ENCODE peak calls at places on chromosomes 5 and 9, in four cellular contexts. N is PC-3, A is neural progenitor cell, D is OCI-LY7. F is an unnamed sample.

GRCh38 chr9:135251331-135251761 is 163.9 kb downstream of the OLFM1 start:
- DNase-seq in N (no peak), A (no peak), D (no peak), F (no peak)

GRCh38 chr9:137095664-137096517 is 9.1 kb downstream of the MAN1B1 start:
- DNase-seq in N (no peak), A (no peak), D (peak), F (no peak)

GRCh38 chr9:79233542-79233941 is 338.2 kb upstream of the TLE4 start:
- DNase-seq in N (peak), A (peak), D (peak), F (no peak)

GRCh38 chr5:79774171-79774854 is 84.7 kb downstream of the CMYA5 start:
- DNase-seq in N (peak), A (peak), D (peak), F (peak)

GRCh38 chr9:134627417-134628353 is 13.9 kb upstream of the COL5A1 start:
- DNase-seq in N (no peak), A (no peak), D (no peak), F (peak)

GRCh38 chr5:178997191-178997590 is 2.1 kb upstream of the GRM6 start:
- DNase-seq in N (no peak), A (no peak), D (no peak), F (no peak)

GRCh38 chr5:173452506-173452905 is 124.3 kb upstream of the STC2 start:
- DNase-seq in N (no peak), A (no peak), D (no peak), F (no peak)

GRCh38 chr9:6305954-6306563 is 22.1 kb upstream of the TPD52L3 start:
- DNase-seq in N (peak), A (peak), D (peak), F (no peak)

GRCh38 chr9:93315960-93316359 is 132.0 kb downstream of the WNK2 start:
- DNase-seq in N (no peak), A (no peak), D (no peak), F (no peak)

GRCh38 chr9:100082786-100083185 is 16.0 kb downstream of the ERP44 start:
- DNase-seq in N (peak), A (no peak), D (no peak), F (no peak)

GRCh38 chr5:96629774-96630173 is 32.4 kb upstream of the CAST start:
- DNase-seq in N (peak), A (peak), D (no peak), F (no peak)

GRCh38 chr9:77210116-77210515 is 32.8 kb downstream of the VPS13A start:
- DNase-seq in N (no peak), A (no peak), D (no peak), F (no peak)

GRCh38 chr9:121883281-121884056 is 209.6 kb downstream of the TTLL11 start:
- DNase-seq in N (no peak), A (no peak), D (peak), F (no peak)

GRCh38 chr9:76472925-76473324 is 13.9 kb downstream of the GCNT1 start:
- DNase-seq in N (no peak), A (no peak), D (peak), F (no peak)

GRCh38 chr9:74858753-74859414 is 28.8 kb downstream of the TRPM6 start:
- DNase-seq in N (no peak), A (no peak), D (no peak), F (no peak)

GRCh38 chr5:74394543-74394923 is 246.0 kb downstream of the ENC1 start:
- DNase-seq in N (no peak), A (no peak), D (peak), F (no peak)

GRCh38 chr9:88766778-88767503 is 224.3 kb upstream of the S1PR3 start:
- DNase-seq in N (peak), A (no peak), D (no peak), F (no peak)

GRCh38 chr5:20974423-20974822 is 986.4 kb upstream of the CDH18 start:
- DNase-seq in N (peak), A (no peak), D (no peak), F (no peak)

GRCh38 chr9:6184749-6185645 is 30.6 kb upstream of the IL33 start:
- DNase-seq in N (no peak), A (no peak), D (no peak), F (no peak)

GRCh38 chr5:53063176-53063575 is 46.4 kb downstream of the MOCS2 start:
- DNase-seq in N (no peak), A (no peak), D (no peak), F (no peak)

GRCh38 chr9:94250456-94250855 is 8.6 kb upstream of the ZNF169 start:
- DNase-seq in N (peak), A (peak), D (no peak), F (no peak)

GRCh38 chr5:179762079-179762780 is 29.6 kb downstream of the MAML1 start:
- DNase-seq in N (peak), A (no peak), D (peak), F (no peak)

GRCh38 chr9:134992755-134993124 is 75.0 kb upstream of the FCN1 start:
- DNase-seq in N (no peak), A (no peak), D (no peak), F (no peak)

GRCh38 chr5:10453564-10453963 is 11.9 kb downstream of the ROPN1L start:
- DNase-seq in N (peak), A (no peak), D (no peak), F (no peak)

GRCh38 chr9:75053869-75054268 is 25.8 kb upstream of the CARNMT1 start:
- DNase-seq in N (no peak), A (no peak), D (peak), F (no peak)

GRCh38 chr9:4829956-4830355 is 37.2 kb downstream of the RCL1 start:
- DNase-seq in N (peak), A (no peak), D (no peak), F (no peak)

GRCh38 chr5:108749130-108749861 is 1.6 kb downstream of the FER start:
- DNase-seq in N (no peak), A (no peak), D (peak), F (peak)

GRCh38 chr5:39024005-39024404 is 50.2 kb downstream of the RICTOR start:
- DNase-seq in N (no peak), A (peak), D (no peak), F (no peak)

GRCh38 chr9:85321561-85321960 is 420.2 kb downstream of the AGTPBP1 start:
- DNase-seq in N (no peak), A (no peak), D (no peak), F (no peak)

GRCh38 chr9:93699650-93700049 is 123.3 kb downstream of the PHF2 start:
- DNase-seq in N (no peak), A (no peak), D (peak), F (no peak)

GRCh38 chr5:169415351-169415750 is 114.4 kb upstream of the SLIT3 start:
- DNase-seq in N (no peak), A (no peak), D (no peak), F (no peak)

GRCh38 chr5:109688647-109688998 is 1.1 kb upstream of the MAN2A1 start:
- DNase-seq in N (peak), A (peak), D (peak), F (no peak)

GRCh38 chr5:139091439-139092156 is 106.6 kb downstream of the SIL1 start:
- DNase-seq in N (no peak), A (peak), D (peak), F (no peak)

GRCh38 chr5:172504736-172505402 is 50.5 kb upstream of the SH3PXD2B start:
- DNase-seq in N (no peak), A (no peak), D (no peak), F (no peak)

GRCh38 chr5:157845894-157846598 is 12.9 kb downstream of the CLINT1 start:
- DNase-seq in N (no peak), A (no peak), D (no peak), F (no peak)

GRCh38 chr9:129597355-129598088 is 23.4 kb downstream of the C9orf50 start:
- DNase-seq in N (peak), A (peak), D (no peak), F (no peak)

GRCh38 chr9:129446828-129447550 is 173.9 kb downstream of the C9orf50 start:
- DNase-seq in N (no peak), A (no peak), D (peak), F (peak)

GRCh38 chr5:141867139-141867538 is 11.1 kb downstream of the PCDH1 start:
- DNase-seq in N (no peak), A (no peak), D (no peak), F (no peak)
- H3K27ac ChIP-seq in N (peak), A (no peak), D (no peak), F (no peak)

DNA sequence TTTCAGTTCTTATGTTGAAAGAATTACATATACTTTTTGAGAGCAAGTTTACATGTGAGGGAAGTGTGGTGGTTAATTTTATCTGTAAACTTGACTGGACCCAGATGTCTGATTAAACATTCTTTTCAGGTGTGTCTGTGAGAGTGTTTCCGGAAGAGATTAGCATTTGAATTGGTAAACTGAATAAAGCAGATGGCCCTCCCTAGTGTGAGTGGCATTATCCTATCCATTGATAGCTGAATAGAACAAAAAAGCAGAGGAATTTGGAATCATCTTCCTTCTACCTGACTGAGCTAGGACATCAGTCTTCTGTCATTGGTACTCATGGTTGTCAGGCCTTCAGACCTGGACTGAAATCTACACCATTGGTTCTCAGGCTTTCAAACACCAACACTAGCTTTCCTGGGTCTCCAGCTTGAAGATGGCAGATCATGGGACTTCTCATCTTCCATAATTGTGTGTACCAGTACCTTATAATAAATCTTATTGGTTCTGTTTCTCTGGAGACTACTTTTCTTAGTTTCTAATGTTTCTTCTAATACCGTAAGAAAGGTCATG is 36.6 kb downstream of the NREP start:
- DNase-seq in N (no peak), A (no peak), D (no peak), F (no peak)
- H3K27ac ChIP-seq in N (no peak), A (no peak), D (no peak), F (no peak)

GRCh38 chr9:22114956-22115355 is 105.9 kb upstream of the CDKN2B start:
- DNase-seq in N (peak), A (no peak), D (no peak), F (no peak)

GRCh38 chr9:22112870-22113846 is 104.1 kb upstream of the CDKN2B start:
- DNase-seq in N (no peak), A (no peak), D (no peak), F (no peak)

GRCh38 chr9:22111871-22112247 is 102.8 kb upstream of the CDKN2B start:
- DNase-seq in N (peak), A (no peak), D (no peak), F (no peak)

GRCh38 chr9:22108581-22109370 is 99.7 kb upstream of the CDKN2B start:
- DNase-seq in N (no peak), A (no peak), D (no peak), F (no peak)

GRCh38 chr9:22111176-22111870 is 102.2 kb upstream of the CDKN2B start:
- DNase-seq in N (no peak), A (no peak), D (no peak), F (no peak)
- H3K27ac ChIP-seq in N (peak), A (no peak), D (no peak), F (no peak)

GRCh38 chr9:123322771-123323481 is 33.1 kb upstream of the CRB2 start:
- DNase-seq in N (no peak), A (no peak), D (peak), F (no peak)
- H3K27ac ChIP-seq in N (no peak), A (no peak), D (peak), F (no peak)